ENCODE peak calls at places on chromosomes 13 and 19, in four cellular contexts. T is H9, X is fibroblast of mammary gland, D is ecto neural progenitor cell. K is an unnamed sample.

GRCh38 chr19:37669336-37669963 is 14.2 kb upstream of the ZFP30 start:
- DNase-seq in X (peak), T (no peak), D (no peak), K (no peak)

GRCh38 chr13:110422913-110423688 is 116.0 kb downstream of the COL4A2 start:
- DNase-seq in T (no peak), X (peak), D (no peak), K (no peak)

GRCh38 chr13:32381539-32381938 is 46.4 kb downstream of the N4BP2L1 start:
- DNase-seq in T (peak), X (peak), D (no peak), K (peak)

GRCh38 chr19:4742717-4743646 is 19.3 kb upstream of the DPP9 start:
- DNase-seq in T (peak), D (no peak), X (no peak), K (peak)

GRCh38 chr13:53338760-53339159 is 310.1 kb downstream of the OLFM4 start:
- DNase-seq in T (no peak), X (no peak), D (no peak), K (no peak)

GRCh38 chr19:1424182-1424955 is 13.8 kb upstream of the RPS15 start:
- DNase-seq in T (no peak), X (no peak), D (no peak), K (no peak)

GRCh38 chr19:45009625-45010255 is 8.5 kb downstream of the RELB start:
- DNase-seq in T (no peak), X (no peak), D (no peak), K (no peak)

GRCh38 chr13:94968040-94968756 is 255.9 kb upstream of the SOX21 start:
- DNase-seq in T (peak), X (no peak), D (peak), K (peak)

GRCh38 chr13:21671793-21672680 is 1.2 kb downstream of the FGF9 start:
- DNase-seq in T (no peak), X (no peak), D (no peak), K (no peak)

GRCh38 chr13:34577051-34577450 is 365.0 kb upstream of the NBEA start:
- DNase-seq in T (no peak), X (no peak), D (no peak), K (peak)

GRCh38 chr19:44635581-44636438 is 7.9 kb upstream of the PVR start:
- DNase-seq in D (no peak), T (no peak), X (peak), K (no peak)

GRCh38 chr19:49896863-49897621 is at the start of gene IL4I1:
- DNase-seq in T (no peak), D (no peak), X (no peak), K (no peak)

GRCh38 chr19:768424-768823 is 17.5 kb downstream of the MISP start:
- DNase-seq in X (peak), D (no peak), T (no peak), K (peak)

GRCh38 chr13:21986602-21987001 is 315.7 kb downstream of the FGF9 start:
- DNase-seq in X (no peak), D (no peak), T (no peak), K (no peak)

GRCh38 chr19:480016-480855 is 16.1 kb upstream of the MADCAM1 start:
- DNase-seq in T (peak), D (peak), X (peak), K (peak)

GRCh38 chr19:11046608-11047354 is 42.5 kb upstream of the LDLR start:
- DNase-seq in D (no peak), T (no peak), X (no peak), K (no peak)

GRCh38 chr19:55355213-55355821 is 798 bp upstream of the COX6B2 start:
- DNase-seq in D (no peak), T (no peak), X (no peak), K (no peak)

GRCh38 chr13:32676242-32676641 is 90.0 kb downstream of the PDS5B start:
- DNase-seq in X (no peak), T (no peak), D (no peak), K (no peak)

GRCh38 chr13:75324413-75324940 is 157.5 kb downstream of the TBC1D4 start:
- DNase-seq in T (no peak), X (no peak), D (no peak), K (no peak)

GRCh38 chr13:98910501-98910951 is 67.3 kb downstream of the DOCK9 start:
- DNase-seq in X (peak), T (no peak), D (peak), K (no peak)

GRCh38 chr13:27161980-27162379 is 9.6 kb downstream of the USP12 start:
- DNase-seq in T (no peak), X (peak), D (no peak), K (no peak)

GRCh38 chr19:48616491-48617056 is 1.7 kb upstream of the FAM83E start:
- DNase-seq in T (peak), X (no peak), D (no peak), K (no peak)

GRCh38 chr19:8702350-8702749 is 3.8 kb upstream of the ACTL9 start:
- DNase-seq in X (no peak), D (peak), T (no peak), K (no peak)

GRCh38 chr19:6227156-6227940 is 52.4 kb downstream of the MLLT1 start:
- DNase-seq in X (no peak), D (no peak), T (no peak), K (no peak)

GRCh38 chr13:41601718-41602445 is 144.5 kb downstream of the RGCC start:
- DNase-seq in X (peak), T (no peak), D (no peak), K (no peak)

GRCh38 chr19:48644839-48645651 is 942 bp downstream of the CA11 start:
- DNase-seq in D (peak), T (peak), X (peak), K (no peak)

GRCh38 chr13:26599403-26599802 is 41.9 kb downstream of the WASF3 start:
- DNase-seq in X (no peak), D (no peak), T (no peak), K (no peak)

GRCh38 chr13:76820759-76821158 is 65.4 kb downstream of the KCTD12 start:
- DNase-seq in X (peak), D (no peak), T (no peak), K (no peak)

GRCh38 chr13:23898101-23898500 is 799 bp upstream of the C1QTNF9B start:
- DNase-seq in T (no peak), D (no peak), X (peak), K (no peak)

GRCh38 chr19:22052644-22053013 is 345 bp downstream of the ZNF257 start:
- DNase-seq in X (no peak), T (no peak), D (no peak), K (no peak)

GRCh38 chr13:67229438-67230242 is 496 bp downstream of the PCDH9 start:
- DNase-seq in D (peak), X (no peak), T (no peak), K (peak)

K was measured in islet precursor cell.